ENCODE peak calls at places on chromosomes 4 and X, in five cellular contexts. T is epithelial cell of esophagus; Q is activated CD4-positive, alpha-beta T cell treated with anti-CD3 and anti-CD28 coated beads, Interleukin-2, amount 50 U/mL, for 1 hour; Z is M059J; Y is stimulated activated CD4-positive, alpha-beta T cell treated with anti-CD3 and anti-CD28 coated beads, TNF-alpha, amount 100 ng/mL, for 1 hour. N is an unnamed sample.

GRCh38 chr4:137534516-137534915 is 2.2 kb upstream of the PCDH18 start:
- DNase-seq in Z (no peak), Y (no peak), T (no peak), Q (no peak), N (no peak)

GRCh38 chr4:76624271-76624681 is 189.2 kb downstream of the SHROOM3 start:
- DNase-seq in Z (peak; percentile 97), Y (no peak), T (peak; percentile 75), Q (no peak), N (peak; percentile 98)

GRCh38 chrX:123581586-123581985 is 151.3 kb downstream of the THOC2 start:
- DNase-seq in Y (no peak), Q (no peak), T (no peak), Z (no peak), N (no peak)

GRCh38 chr4:151955721-151956340 is 195.0 kb upstream of the GATB start:
- DNase-seq in Q (no peak), Z (peak; percentile 86), Y (no peak), T (peak; percentile 12), N (no peak)

GRCh38 chrX:104564921-104565703 is 887 bp upstream of the IL1RAPL2 start:
- DNase-seq in T (peak; percentile 11), Q (no peak), Y (no peak), Z (no peak), N (no peak)

GRCh38 chr4:35934370-35934981 is 309.8 kb downstream of the ARAP2 start:
- DNase-seq in Z (peak; percentile 27), Y (no peak), Q (no peak), T (peak; percentile 36), N (peak; percentile 52)

GRCh38 chr4:53816561-53816960 is 225.3 kb upstream of the LNX1 start:
- DNase-seq in Z (no peak), Y (no peak), Q (no peak), T (no peak), N (no peak)

GRCh38 chrX:25968920-25969319 is 169.2 kb upstream of the MAGEB18 start:
- DNase-seq in Z (no peak), T (peak; percentile 52), Q (no peak), Y (no peak), N (peak; percentile 41)

GRCh38 chrX:26651755-26652154 is 435.8 kb downstream of the MAGEB5 start:
- DNase-seq in Q (no peak), Z (no peak), Y (no peak), T (peak; percentile 2), N (peak; percentile 15)

GRCh38 chr4:88135362-88135663 is 23.1 kb downstream of the ABCG2 start:
- DNase-seq in Z (no peak), T (no peak), Q (no peak), Y (no peak), N (no peak)

GRCh38 chrX:119482497-119483480 is 14.5 kb downstream of the SLC25A5 start:
- DNase-seq in Z (peak; percentile 82), Q (peak; percentile 55), Y (peak; percentile 48), T (peak; percentile 59), N (peak; percentile 61)

GRCh38 chr4:138438608-138439007 is 196.5 kb upstream of the SLC7A11 start:
- DNase-seq in Y (no peak), Q (no peak), T (no peak), Z (peak; percentile 64), N (no peak)

GRCh38 chrX:22399793-22400192 is 127.1 kb downstream of the CBLL2 start:
- DNase-seq in Y (no peak), Z (peak; percentile 61), T (peak; percentile 86), Q (no peak), N (peak; percentile 57)

GRCh38 chrX:115940888-115941332 is 229.6 kb upstream of the AGTR2 start:
- DNase-seq in Z (peak; percentile 74), Q (no peak), Y (no peak), T (peak; percentile 3), N (peak; percentile 85)

GRCh38 chr4:68288046-68288740 is 42.7 kb upstream of the TMPRSS11B start:
- DNase-seq in Y (no peak), Z (no peak), Q (no peak), T (no peak), N (peak; percentile 70)

GRCh38 chr4:152778656-152779512 is 646 bp downstream of the TIGD4 start:
- DNase-seq in Q (peak; percentile 25), Z (no peak), T (peak; percentile 21), Y (peak; percentile 10), N (peak; percentile 62)

GRCh38 chr4:107131295-107131694 is 95.2 kb upstream of the DKK2 start:
- DNase-seq in T (peak; percentile 49), Q (no peak), Y (no peak), Z (peak; percentile 7), N (peak; percentile 23)

GRCh38 chr4:100631281-100631968 is 113.6 kb upstream of the EMCN start:
- DNase-seq in Z (no peak), T (peak; percentile 54), Q (no peak), Y (no peak), N (no peak)

GRCh38 chr4:30716158-30716557 is 4.0 kb upstream of the PCDH7 start:
- DNase-seq in Y (no peak), T (peak; percentile 38), Q (no peak), Z (peak; percentile 26), N (peak; percentile 30)

GRCh38 chr4:98522603-98523395 is 135.6 kb downstream of the TSPAN5 start:
- DNase-seq in T (peak; percentile 89), Y (no peak), Z (peak; percentile 68), Q (no peak), N (peak; percentile 53)

GRCh38 chrX:9847071-9847470 is 60.8 kb downstream of the SHROOM2 start:
- DNase-seq in Z (peak; percentile 92), T (peak; percentile 29), Y (no peak), Q (no peak), N (peak; percentile 90)

GRCh38 chr4:3777669-3778068 is 11.5 kb downstream of the ADRA2C start:
- DNase-seq in Z (no peak), Y (no peak), Q (no peak), T (no peak), N (no peak)

GRCh38 chrX:118459494-118459893 is 36.1 kb upstream of the DOCK11 start:
- DNase-seq in T (peak; percentile 28), Y (no peak), Q (peak; percentile 1), Z (peak; percentile 50), N (peak; percentile 47)

GRCh38 chr4:13067077-13067476 is 417.1 kb downstream of the RAB28 start:
- DNase-seq in Q (no peak), Z (no peak), Y (no peak), T (no peak), N (no peak)

GRCh38 chr4:73019462-73020047 is 50.0 kb downstream of the COX18 start:
- DNase-seq in Q (no peak), T (peak; percentile 48), Z (peak; percentile 38), Y (no peak), N (peak; percentile 54)

GRCh38 chr4:22476011-22476410 is 39.9 kb downstream of the ADGRA3 start:
- DNase-seq in T (no peak), Q (no peak), Y (no peak), Z (no peak), N (no peak)

GRCh38 chrX:70907900-70908299 is 611 bp downstream of the TEX11 start:
- DNase-seq in Y (no peak), T (no peak), Z (no peak), Q (no peak), N (no peak)

N was measured in kidney tubule cell.